ENCODE peak calls at places on chromosomes 13 and 19, in ten cellular contexts. Z is amygdala, Y is EH, N is iris pigment epithelial cell, J is A172, U is AG09309, S is frontal cortex, F is T-helper 17 cell, X is GM12891, K is uterus. L is an unnamed sample.

GRCh38 chr13:84925443-84925842 is 873.8 kb downstream of the SLITRK6 start:
- DNase-seq in Z (no peak), Y (peak), N (peak), J (peak), U (no peak), S (no peak), F (no peak), X (no peak), K (no peak), L (no peak)

GRCh38 chr19:8973501-8974091 is 36.6 kb downstream of the MUC16 start:
- DNase-seq in Z (no peak), Y (no peak), N (peak), J (peak), U (no peak), S (no peak), F (no peak), X (no peak), K (no peak), L (no peak)

GRCh38 chr13:105345116-105345515 is 1190.3 kb downstream of the EFNB2 start:
- DNase-seq in Z (no peak), Y (no peak), N (no peak), J (no peak), U (no peak), S (no peak), F (no peak), X (no peak), K (no peak), L (peak)

GRCh38 chr13:42880241-42880640 is 98.9 kb downstream of the FAM216B start:
- DNase-seq in Z (no peak), Y (no peak), N (no peak), J (no peak), U (no peak), S (no peak), F (no peak), X (no peak), K (peak), L (no peak)

GRCh38 chr13:73876323-73876722 is 257.9 kb downstream of the KLF12 start:
- DNase-seq in Z (no peak), Y (peak), N (no peak), J (no peak), U (no peak), S (no peak), F (no peak), X (no peak), K (no peak), L (no peak)

GRCh38 chr19:5623397-5624153 is 692 bp downstream of the SAFB start:
- DNase-seq in Z (peak), Y (peak), N (no peak), J (no peak), U (no peak), S (no peak), F (no peak), X (no peak), K (peak), L (no peak)

GRCh38 chr19:5580116-5580515 is 12.4 kb upstream of the TINCR start:
- DNase-seq in Z (no peak), Y (no peak), N (no peak), J (no peak), U (no peak), S (no peak), F (no peak), X (no peak), K (no peak), L (no peak)

GRCh38 chr19:18350490-18350889 is 10.1 kb downstream of the PGPEP1 start:
- DNase-seq in Z (no peak), Y (no peak), N (no peak), J (no peak), U (no peak), S (no peak), F (no peak), X (no peak), K (no peak), L (no peak)

GRCh38 chr19:48271531-48272151 is 1.8 kb downstream of the ZNF114 start:
- DNase-seq in Z (no peak), Y (peak), N (peak), J (no peak), U (no peak), S (peak), F (no peak), X (peak), K (peak), L (no peak)

L was measured in renal cortical epithelial cell.